ENCODE peak calls at places on chromosomes 11 and 22, in four cellular contexts. B is EL, V is lower leg skin, F is osteocyte. S is an unnamed sample.

GRCh38 chr11:20193307-20193706 is 33.0 kb upstream of the DBX1 start:
- DNase-seq in B (no peak), F (no peak), V (no peak), S (no peak)

GRCh38 chr11:117866526-117866925 is 9.9 kb downstream of the FXYD6 start:
- DNase-seq in B (no peak), F (no peak), V (no peak), S (no peak)

GRCh38 chr11:1348146-1348545 is 38.7 kb upstream of the TOLLIP start:
- DNase-seq in F (no peak), B (no peak), V (peak), S (no peak)

GRCh38 chr11:38043060-38043459 is 1445.0 kb upstream of the RAG2 start:
- DNase-seq in B (no peak), V (no peak), F (no peak), S (no peak)

GRCh38 chr11:35274909-35275807 is 136.2 kb downstream of the CD44 start:
- DNase-seq in F (no peak), V (peak), B (peak), S (no peak)

GRCh38 chr11:113023228-113023627 is 62.0 kb downstream of the NCAM1 start:
- DNase-seq in B (no peak), V (no peak), F (no peak), S (no peak)

GRCh38 chr11:46347637-46348311 is 511 bp downstream of the DGKZ start:
- DNase-seq in V (no peak), B (no peak), F (no peak), S (no peak)

GRCh38 chr11:20451568-20451967 is 64.1 kb downstream of the PRMT3 start:
- DNase-seq in F (no peak), B (peak), V (no peak), S (no peak)

GRCh38 chr11:43486141-43486540 is 127.4 kb downstream of the TTC17 start:
- DNase-seq in F (no peak), V (no peak), B (peak), S (no peak)

GRCh38 chr11:134406264-134407185 is 5.5 kb downstream of the B3GAT1 start:
- DNase-seq in V (no peak), F (no peak), B (no peak), S (no peak)

GRCh38 chr11:127485541-127485940 is 485.0 kb upstream of the KIRREL3 start:
- DNase-seq in V (no peak), B (no peak), F (no peak), S (no peak)

GRCh38 chr22:37330200-37331033 is 48.1 kb downstream of the CYTH4 start:
- DNase-seq in F (no peak), B (peak), V (no peak), S (no peak)

GRCh38 chr11:104876838-104877500 is 21.3 kb downstream of the CASP12 start:
- DNase-seq in V (no peak), B (no peak), F (no peak), S (no peak)

GRCh38 chr11:19723572-19724342 is 11.1 kb downstream of the NAV2 start:
- DNase-seq in V (peak), F (no peak), B (peak), S (no peak)

GRCh38 chr11:66467034-66467659 is 442 bp downstream of the PELI3 start:
- DNase-seq in B (peak), V (no peak), F (no peak), S (no peak)